ENCODE peak calls at places on chromosome 10, in six cellular contexts. One of them, this sample, is unnamed. For H3K4me1, the result is how much of the 10 kb centered on the place peaks cover.

GRCh38 chr10:90222372-90222771 is 521.0 kb downstream of the KIF20B start:
- DNase-seq in heart right ventricle: no peak
- DNase-seq in lower lobe of right lung: no peak
- DNase-seq in IMR-90: peak
- DNase-seq in sigmoid colon: no peak
- DNase-seq in uterus: no peak
- DNase-seq in this sample: no peak

GRCh38 chr10:120634629-120635028 is 177.6 kb downstream of the PLPP4 start:
- DNase-seq in sigmoid colon: no peak
- DNase-seq in IMR-90: no peak
- DNase-seq in uterus: no peak
- DNase-seq in lower lobe of right lung: no peak
- DNase-seq in heart right ventricle: no peak
- DNase-seq in this sample: no peak

GRCh38 chr10:5575482-5576153 is 50.9 kb downstream of the CALML3 start:
- DNase-seq in uterus: no peak
- DNase-seq in sigmoid colon: peak
- DNase-seq in heart right ventricle: no peak
- DNase-seq in IMR-90: peak
- DNase-seq in lower lobe of right lung: peak
- DNase-seq in this sample: peak

GRCh38 chr10:73838827-73839226 is 27.4 kb upstream of the NDST2 start:
- DNase-seq in heart right ventricle: no peak
- DNase-seq in sigmoid colon: no peak
- DNase-seq in lower lobe of right lung: no peak
- DNase-seq in IMR-90: peak
- DNase-seq in uterus: no peak
- DNase-seq in this sample: no peak

GRCh38 chr10:43136995-43137700 is 1.1 kb upstream of the CSGALNACT2 start:
- DNase-seq in IMR-90: peak
- DNase-seq in lower lobe of right lung: no peak
- DNase-seq in uterus: no peak
- DNase-seq in sigmoid colon: no peak
- DNase-seq in heart right ventricle: no peak
- DNase-seq in this sample: no peak

GRCh38 chr10:42949287-42949686 is 127.6 kb upstream of the RET start:
- DNase-seq in heart right ventricle: no peak
- DNase-seq in lower lobe of right lung: no peak
- DNase-seq in uterus: no peak
- DNase-seq in sigmoid colon: no peak
- DNase-seq in IMR-90: no peak
- DNase-seq in this sample: no peak

GRCh38 chr10:21272585-21273399 is 252.7 kb downstream of the SKIDA1 start:
- DNase-seq in uterus: no peak
- DNase-seq in IMR-90: no peak
- DNase-seq in heart right ventricle: no peak
- DNase-seq in sigmoid colon: no peak
- DNase-seq in lower lobe of right lung: no peak
- DNase-seq in this sample: no peak

GRCh38 chr10:102185272-102185671 is 33.1 kb downstream of the NOLC1 start:
- DNase-seq in uterus: no peak
- DNase-seq in IMR-90: no peak
- DNase-seq in heart right ventricle: no peak
- DNase-seq in sigmoid colon: no peak
- DNase-seq in lower lobe of right lung: no peak
- DNase-seq in this sample: no peak

GRCh38 chr10:101466016-101466912 is 112.3 kb downstream of the BTRC start:
- DNase-seq in lower lobe of right lung: no peak
- DNase-seq in IMR-90: peak
- DNase-seq in heart right ventricle: no peak
- DNase-seq in uterus: no peak
- DNase-seq in sigmoid colon: no peak
- DNase-seq in this sample: no peak

GRCh38 chr10:128047991-128048826 is 78.0 kb downstream of the MKI67 start:
- DNase-seq in lower lobe of right lung: no peak
- DNase-seq in heart right ventricle: no peak
- DNase-seq in sigmoid colon: peak
- DNase-seq in uterus: no peak
- DNase-seq in IMR-90: peak
- DNase-seq in this sample: no peak

GRCh38 chr10:129968937-129969527 is 5.0 kb upstream of the EBF3 start:
- DNase-seq in IMR-90: peak
- DNase-seq in heart right ventricle: peak
- DNase-seq in lower lobe of right lung: peak
- DNase-seq in sigmoid colon: peak
- DNase-seq in uterus: peak
- DNase-seq in this sample: peak
- H3K4me1 ChIP-seq in IMR-90: under half
- H3K4me1 ChIP-seq in heart right ventricle: under half
- H3K4me1 ChIP-seq in lower lobe of right lung: under half
- H3K4me1 ChIP-seq in sigmoid colon: half or more
- H3K4me1 ChIP-seq in uterus: under half
- H3K4me1 ChIP-seq in this sample: under half

DNA sequence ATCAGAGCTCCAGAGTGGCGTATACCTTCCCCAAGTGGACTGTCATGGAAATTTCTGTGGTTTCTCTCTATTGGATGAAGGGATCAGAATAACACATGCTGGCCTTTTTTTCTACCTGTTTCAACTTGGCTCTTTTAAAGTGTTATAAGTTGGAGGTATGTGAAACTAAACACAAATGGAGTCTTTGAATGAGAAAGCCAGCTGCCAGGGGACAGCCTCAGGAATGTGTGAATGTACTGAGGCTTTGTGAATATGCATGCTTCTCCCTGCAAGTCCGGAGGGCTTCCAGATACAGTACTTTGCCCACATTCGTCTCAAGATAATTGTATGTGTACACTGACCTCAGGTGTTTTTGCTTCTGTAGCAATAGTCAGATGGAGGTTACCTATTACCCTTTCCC is 656.2 kb upstream of the CELF2 start:
- DNase-seq in sigmoid colon: no peak
- DNase-seq in IMR-90: no peak
- DNase-seq in heart right ventricle: no peak
- DNase-seq in lower lobe of right lung: no peak
- DNase-seq in uterus: no peak
- DNase-seq in this sample: no peak
- H3K27ac ChIP-seq in sigmoid colon: no peak
- H3K27ac ChIP-seq in IMR-90: no peak
- H3K27ac ChIP-seq in heart right ventricle: no peak
- H3K27ac ChIP-seq in lower lobe of right lung: no peak
- H3K27ac ChIP-seq in uterus: no peak
- H3K27ac ChIP-seq in this sample: no peak

GRCh38 chr10:63866075-63866746 is 345.0 kb downstream of the REEP3 start:
- DNase-seq in uterus: peak
- DNase-seq in lower lobe of right lung: no peak
- DNase-seq in heart right ventricle: peak
- DNase-seq in IMR-90: peak
- DNase-seq in sigmoid colon: peak
- DNase-seq in this sample: no peak

GRCh38 chr10:63865210-63865609 is 344.0 kb downstream of the REEP3 start:
- DNase-seq in IMR-90: no peak
- DNase-seq in uterus: no peak
- DNase-seq in heart right ventricle: no peak
- DNase-seq in sigmoid colon: no peak
- DNase-seq in lower lobe of right lung: no peak
- DNase-seq in this sample: no peak

GRCh38 chr10:63862860-63863259 is 341.7 kb downstream of the REEP3 start:
- DNase-seq in sigmoid colon: no peak
- DNase-seq in heart right ventricle: no peak
- DNase-seq in uterus: no peak
- DNase-seq in lower lobe of right lung: no peak
- DNase-seq in IMR-90: no peak
- DNase-seq in this sample: no peak

GRCh38 chr10:63866747-63867140 is 345.5 kb downstream of the REEP3 start:
- DNase-seq in lower lobe of right lung: no peak
- DNase-seq in sigmoid colon: no peak
- DNase-seq in IMR-90: no peak
- DNase-seq in uterus: no peak
- DNase-seq in heart right ventricle: no peak
- DNase-seq in this sample: no peak
- TF ChIP-seq CTCF in lower lobe of right lung: no peak
- TF ChIP-seq CTCF in sigmoid colon: no peak
- TF ChIP-seq CTCF in IMR-90: peak
- TF ChIP-seq CTCF in uterus: peak
- TF ChIP-seq CTCF in heart right ventricle: peak
- TF ChIP-seq CTCF in this sample: no peak

DNA sequence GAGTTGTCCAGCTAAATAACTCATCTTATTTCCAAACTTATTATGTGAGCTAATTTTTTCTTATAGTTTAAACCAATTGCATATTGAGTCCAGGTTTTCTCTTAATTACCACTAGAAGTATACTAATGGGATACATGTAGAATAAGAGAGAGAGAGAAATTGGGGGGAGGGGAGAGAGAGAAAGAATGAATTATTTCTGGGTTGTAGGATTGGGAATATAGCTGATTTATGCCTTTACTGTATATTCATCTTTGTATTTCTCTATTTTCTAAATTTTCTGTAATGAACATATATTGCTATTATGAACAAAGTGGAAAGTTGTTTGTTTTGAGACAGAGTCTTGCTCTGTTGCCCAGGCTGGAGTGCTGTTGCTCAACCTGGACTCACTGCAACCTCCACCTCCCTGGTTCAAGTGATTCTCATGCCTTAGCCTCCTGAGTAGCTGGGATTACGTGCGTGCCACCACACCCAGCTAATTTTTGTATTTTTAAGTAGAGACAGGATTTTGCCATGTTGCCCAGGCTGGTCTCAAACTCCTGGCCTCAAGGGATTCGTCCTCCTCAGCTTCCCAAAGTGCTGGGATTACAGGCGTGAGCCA is 26.1 kb upstream of the ITGB1 start:
- DNase-seq in heart right ventricle: no peak
- DNase-seq in IMR-90: no peak
- DNase-seq in sigmoid colon: no peak
- DNase-seq in lower lobe of right lung: no peak
- DNase-seq in uterus: no peak
- DNase-seq in this sample: no peak
- H3K4me1 ChIP-seq in heart right ventricle: under half
- H3K4me1 ChIP-seq in IMR-90: under half
- H3K4me1 ChIP-seq in sigmoid colon: under half
- H3K4me1 ChIP-seq in lower lobe of right lung: under half
- H3K4me1 ChIP-seq in uterus: under half
- H3K4me1 ChIP-seq in this sample: under half

GRCh38 chr10:79074732-79075131 is 6.0 kb downstream of the ZMIZ1 start:
- DNase-seq in IMR-90: no peak
- DNase-seq in lower lobe of right lung: peak
- DNase-seq in sigmoid colon: no peak
- DNase-seq in uterus: no peak
- DNase-seq in heart right ventricle: no peak
- DNase-seq in this sample: no peak
- H3K27ac ChIP-seq in IMR-90: no peak
- H3K27ac ChIP-seq in lower lobe of right lung: peak
- H3K27ac ChIP-seq in sigmoid colon: peak
- H3K27ac ChIP-seq in uterus: peak
- H3K27ac ChIP-seq in heart right ventricle: peak
- H3K27ac ChIP-seq in this sample: no peak

DNA sequence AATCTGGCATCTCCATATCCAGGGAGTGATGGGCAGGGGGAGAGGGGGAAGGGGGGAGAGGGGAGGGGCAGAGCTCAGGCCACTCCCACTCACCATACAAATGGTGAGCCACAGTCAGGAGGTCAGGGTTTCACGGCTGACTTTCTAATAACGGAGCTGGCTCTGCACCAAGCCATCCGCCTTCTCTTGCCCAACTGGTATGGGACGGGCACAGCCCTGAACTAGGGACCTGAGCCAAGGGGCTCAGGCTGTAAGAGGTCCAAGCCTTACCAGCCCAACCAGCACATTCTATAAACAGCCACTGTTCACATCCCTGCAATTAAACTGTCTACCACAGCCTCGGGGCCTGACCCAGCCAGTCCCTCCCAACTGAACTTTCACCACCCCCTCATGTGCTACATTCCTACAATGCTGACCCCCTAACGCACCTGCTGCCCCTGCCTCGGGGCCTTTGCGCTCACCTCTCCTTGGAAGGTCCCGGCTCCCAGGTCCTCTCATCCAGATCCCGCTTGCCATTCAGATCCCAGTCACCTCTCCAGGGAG is 32.5 kb downstream of the RGS10 start:
- DNase-seq in sigmoid colon: peak
- DNase-seq in IMR-90: no peak
- DNase-seq in heart right ventricle: peak
- DNase-seq in lower lobe of right lung: peak
- DNase-seq in uterus: peak
- DNase-seq in this sample: peak
- TF ChIP-seq CTCF in sigmoid colon: no peak
- TF ChIP-seq CTCF in IMR-90: no peak
- TF ChIP-seq CTCF in heart right ventricle: no peak
- TF ChIP-seq CTCF in lower lobe of right lung: no peak
- TF ChIP-seq CTCF in uterus: no peak
- TF ChIP-seq CTCF in this sample: no peak

DNA sequence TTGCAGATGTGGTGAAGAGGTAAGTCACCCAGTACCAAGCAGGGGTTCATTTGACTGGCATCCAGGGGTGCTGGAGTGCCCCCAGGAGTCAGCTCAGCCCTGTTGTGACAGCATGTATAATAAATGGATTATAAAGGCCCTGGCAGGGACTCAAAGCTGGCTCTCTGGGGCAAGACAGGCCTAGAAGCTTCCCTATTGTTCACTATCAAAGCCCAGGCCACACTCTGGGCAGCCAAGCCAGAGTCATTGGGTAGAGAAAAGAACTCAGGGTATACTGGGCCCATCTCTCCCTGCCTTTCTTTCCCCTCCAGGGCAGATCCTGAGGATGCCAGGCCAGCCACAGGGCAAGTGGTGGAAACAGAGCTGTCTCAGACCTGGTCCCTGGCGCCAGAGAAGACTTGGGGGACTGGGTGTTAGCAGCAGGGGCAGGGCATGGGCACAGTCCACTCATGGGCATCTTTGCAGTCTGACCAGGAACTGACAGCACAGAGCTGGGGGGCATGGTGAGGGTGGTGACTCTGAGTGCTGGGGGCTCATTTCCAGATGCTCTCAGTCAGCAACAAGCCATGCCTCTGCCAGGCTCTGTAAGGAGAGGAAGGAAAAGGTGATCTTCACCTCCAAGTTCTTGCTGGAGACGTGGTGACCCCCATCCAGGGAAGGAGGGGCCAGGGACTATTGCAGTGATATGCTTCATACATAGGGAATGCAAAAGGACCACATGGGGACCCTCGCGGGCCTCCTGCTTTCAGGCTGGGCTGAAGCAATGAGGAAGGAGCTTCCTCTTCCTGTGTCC is 11.7 kb downstream of the RBP3 start:
- DNase-seq in lower lobe of right lung: no peak
- DNase-seq in IMR-90: no peak
- DNase-seq in uterus: no peak
- DNase-seq in sigmoid colon: no peak
- DNase-seq in heart right ventricle: no peak
- DNase-seq in this sample: no peak
- H3K4me1 ChIP-seq in lower lobe of right lung: under half
- H3K4me1 ChIP-seq in IMR-90: under half
- H3K4me1 ChIP-seq in uterus: under half
- H3K4me1 ChIP-seq in sigmoid colon: under half
- H3K4me1 ChIP-seq in heart right ventricle: under half
- H3K4me1 ChIP-seq in this sample: under half

This sample was measured in psoas muscle.